ENCODE peak calls at places on chromosomes 16 and 17, in nine cellular contexts. One of them, this sample, is unnamed.

GRCh38 chr17:36608794-36609497 is 7.6 kb downstream of the MRM1 start:
- DNase-seq in right lobe of liver: no peak
- DNase-seq in uterus: peak
- DNase-seq in A549: no peak
- DNase-seq in H54: no peak
- DNase-seq in lower leg skin: no peak
- DNase-seq in HCT116: peak
- DNase-seq in upper lobe of left lung: no peak
- DNase-seq in heart left ventricle: peak
- DNase-seq in this sample: peak

GRCh38 chr16:84068783-84069464 is 26.3 kb upstream of the SLC38A8 start:
- DNase-seq in right lobe of liver: no peak
- DNase-seq in uterus: no peak
- DNase-seq in A549: no peak
- DNase-seq in H54: no peak
- DNase-seq in lower leg skin: no peak
- DNase-seq in HCT116: no peak
- DNase-seq in upper lobe of left lung: no peak
- DNase-seq in heart left ventricle: peak
- DNase-seq in this sample: no peak

GRCh38 chr16:78786635-78787034 is 687.2 kb downstream of the WWOX start:
- DNase-seq in right lobe of liver: no peak
- DNase-seq in uterus: no peak
- DNase-seq in A549: no peak
- DNase-seq in H54: no peak
- DNase-seq in lower leg skin: no peak
- DNase-seq in HCT116: no peak
- DNase-seq in upper lobe of left lung: no peak
- DNase-seq in heart left ventricle: no peak
- DNase-seq in this sample: no peak

GRCh38 chr17:82126479-82127314 is 28.7 kb upstream of the FASN start:
- DNase-seq in right lobe of liver: no peak
- DNase-seq in uterus: no peak
- DNase-seq in A549: no peak
- DNase-seq in H54: no peak
- DNase-seq in lower leg skin: no peak
- DNase-seq in HCT116: no peak
- DNase-seq in upper lobe of left lung: peak
- DNase-seq in heart left ventricle: no peak
- DNase-seq in this sample: no peak

GRCh38 chr16:85256190-85256739 is 144.0 kb upstream of the CIBAR2 start:
- DNase-seq in right lobe of liver: no peak
- DNase-seq in uterus: no peak
- DNase-seq in A549: no peak
- DNase-seq in H54: no peak
- DNase-seq in lower leg skin: no peak
- DNase-seq in HCT116: no peak
- DNase-seq in upper lobe of left lung: no peak
- DNase-seq in heart left ventricle: no peak
- DNase-seq in this sample: no peak

GRCh38 chr16:85470873-85471272 is 142.2 kb upstream of the GSE1 start:
- DNase-seq in right lobe of liver: no peak
- DNase-seq in uterus: no peak
- DNase-seq in A549: no peak
- DNase-seq in H54: no peak
- DNase-seq in lower leg skin: no peak
- DNase-seq in HCT116: no peak
- DNase-seq in upper lobe of left lung: no peak
- DNase-seq in heart left ventricle: no peak
- DNase-seq in this sample: no peak

GRCh38 chr16:1090620-1091587 is 5.1 kb downstream of the C1QTNF8 start:
- DNase-seq in right lobe of liver: no peak
- DNase-seq in uterus: no peak
- DNase-seq in A549: no peak
- DNase-seq in H54: no peak
- DNase-seq in lower leg skin: no peak
- DNase-seq in HCT116: no peak
- DNase-seq in upper lobe of left lung: peak
- DNase-seq in heart left ventricle: peak
- DNase-seq in this sample: peak

GRCh38 chr17:65039349-65039988 is 17.1 kb downstream of the GNA13 start:
- DNase-seq in right lobe of liver: no peak
- DNase-seq in uterus: no peak
- DNase-seq in A549: no peak
- DNase-seq in H54: no peak
- DNase-seq in lower leg skin: no peak
- DNase-seq in HCT116: no peak
- DNase-seq in upper lobe of left lung: no peak
- DNase-seq in heart left ventricle: no peak
- DNase-seq in this sample: no peak

DNA sequence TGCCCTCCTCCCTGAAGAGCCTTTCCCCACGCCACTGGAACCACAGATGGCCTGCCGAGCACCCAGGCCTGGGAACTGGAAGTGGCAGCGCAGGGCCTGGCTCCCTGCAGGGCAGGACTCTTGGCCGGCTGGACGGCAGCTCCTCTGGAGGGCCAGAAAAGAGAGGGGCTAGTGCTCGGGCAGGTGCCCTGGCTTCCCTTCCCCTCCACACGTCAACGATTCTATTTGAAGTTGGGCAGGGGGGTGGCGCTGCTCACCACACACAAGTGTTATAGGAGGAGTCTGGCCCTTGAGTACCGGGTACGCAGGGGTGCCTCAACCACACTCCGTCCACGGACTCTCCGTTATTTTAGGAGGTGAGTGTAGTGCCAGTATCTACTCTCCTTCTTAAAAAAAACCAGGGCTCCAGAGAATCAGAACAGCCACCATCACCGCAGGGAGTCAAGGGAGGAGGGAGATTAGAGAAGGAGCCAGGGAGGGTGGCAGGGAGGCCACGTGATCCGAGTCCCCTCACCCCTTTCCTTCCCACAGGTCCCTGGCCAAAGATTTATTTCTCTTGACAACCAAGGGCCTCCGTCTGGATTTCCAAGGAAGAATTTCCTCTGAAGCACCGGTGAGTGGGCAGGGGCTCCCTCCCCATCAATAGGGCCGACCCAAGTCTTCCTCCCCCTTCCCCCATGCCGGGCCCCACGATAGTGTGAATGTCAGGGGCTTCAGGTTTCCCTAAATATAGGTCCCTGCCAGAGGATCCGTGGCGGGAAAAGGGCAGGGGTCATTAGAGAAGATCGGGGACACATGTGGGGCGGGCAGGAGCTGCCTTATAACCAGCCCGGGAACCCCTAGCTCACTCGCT is 1.4 kb upstream of the ALDOA start:
- DNase-seq in right lobe of liver: peak
- DNase-seq in uterus: peak
- DNase-seq in A549: peak
- DNase-seq in H54: no peak
- DNase-seq in lower leg skin: peak
- DNase-seq in HCT116: no peak
- DNase-seq in upper lobe of left lung: peak
- DNase-seq in heart left ventricle: peak
- DNase-seq in this sample: peak
- TF ChIP-seq POLR2A in right lobe of liver: peak
- TF ChIP-seq POLR2A in uterus: peak
- TF ChIP-seq POLR2A in A549: no peak
- TF ChIP-seq POLR2A in H54: no peak
- TF ChIP-seq POLR2A in lower leg skin: no peak
- TF ChIP-seq POLR2A in HCT116: no peak
- TF ChIP-seq POLR2A in upper lobe of left lung: peak
- TF ChIP-seq POLR2A in heart left ventricle: no peak
- TF ChIP-seq POLR2A in this sample: peak

GRCh38 chr17:77959926-77960521 is 1.5 kb downstream of the TNRC6C start:
- DNase-seq in right lobe of liver: no peak
- DNase-seq in uterus: no peak
- DNase-seq in A549: no peak
- DNase-seq in H54: no peak
- DNase-seq in lower leg skin: no peak
- DNase-seq in HCT116: no peak
- DNase-seq in upper lobe of left lung: no peak
- DNase-seq in heart left ventricle: no peak
- DNase-seq in this sample: no peak

GRCh38 chr17:77957869-77958715 is at the start of gene TNRC6C:
- DNase-seq in right lobe of liver: peak
- DNase-seq in uterus: peak
- DNase-seq in A549: peak
- DNase-seq in H54: peak
- DNase-seq in lower leg skin: peak
- DNase-seq in HCT116: peak
- DNase-seq in upper lobe of left lung: peak
- DNase-seq in heart left ventricle: peak
- DNase-seq in this sample: peak

GRCh38 chr17:77958716-77959215 is 263 bp downstream of the TNRC6C start:
- DNase-seq in right lobe of liver: no peak
- DNase-seq in uterus: no peak
- DNase-seq in A549: peak
- DNase-seq in H54: no peak
- DNase-seq in lower leg skin: no peak
- DNase-seq in HCT116: no peak
- DNase-seq in upper lobe of left lung: no peak
- DNase-seq in heart left ventricle: no peak
- DNase-seq in this sample: no peak

GRCh38 chr17:77959216-77959925 is 868 bp downstream of the TNRC6C start:
- DNase-seq in right lobe of liver: no peak
- DNase-seq in uterus: no peak
- DNase-seq in A549: peak
- DNase-seq in H54: no peak
- DNase-seq in lower leg skin: peak
- DNase-seq in HCT116: no peak
- DNase-seq in upper lobe of left lung: peak
- DNase-seq in heart left ventricle: no peak
- DNase-seq in this sample: no peak

DNA sequence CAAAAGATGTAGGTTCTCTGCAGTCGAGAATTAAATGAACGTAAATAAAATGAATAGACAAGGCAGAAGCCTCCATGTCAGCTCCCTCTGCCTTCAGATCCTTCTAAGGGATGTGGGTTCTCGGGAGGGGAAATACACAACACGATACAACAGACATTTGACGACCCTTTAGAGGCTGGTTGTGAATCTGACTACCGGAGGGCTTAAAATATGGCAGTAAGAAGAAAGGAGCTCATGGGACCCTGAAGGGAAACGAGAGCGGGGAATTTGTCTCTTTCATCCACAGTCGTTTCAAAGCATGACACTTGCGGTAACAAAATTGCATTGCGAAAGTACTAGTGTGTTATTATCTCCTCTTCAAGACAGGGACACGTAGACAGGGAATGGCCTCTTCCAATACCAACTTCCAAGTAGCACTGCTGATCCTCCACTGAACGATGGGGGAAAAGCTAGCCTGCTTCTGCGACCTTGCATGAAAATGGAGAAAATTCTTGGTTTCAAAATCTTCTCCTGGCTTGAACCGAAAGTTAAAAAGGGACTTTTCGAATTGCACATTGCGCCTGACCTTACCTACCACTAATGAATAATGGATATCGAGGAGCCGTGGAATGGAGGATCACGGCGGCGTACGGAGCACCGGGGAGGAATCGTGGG is 1.2 kb upstream of the TNRC6C start:
- DNase-seq in right lobe of liver: no peak
- DNase-seq in uterus: no peak
- DNase-seq in A549: peak
- DNase-seq in H54: no peak
- DNase-seq in lower leg skin: no peak
- DNase-seq in HCT116: no peak
- DNase-seq in upper lobe of left lung: no peak
- DNase-seq in heart left ventricle: no peak
- DNase-seq in this sample: no peak
- TF ChIP-seq POLR2A in right lobe of liver: no peak
- TF ChIP-seq POLR2A in uterus: no peak
- TF ChIP-seq POLR2A in A549: no peak
- TF ChIP-seq POLR2A in H54: no peak
- TF ChIP-seq POLR2A in lower leg skin: no peak
- TF ChIP-seq POLR2A in HCT116: no peak
- TF ChIP-seq POLR2A in upper lobe of left lung: no peak
- TF ChIP-seq POLR2A in heart left ventricle: no peak
- TF ChIP-seq POLR2A in this sample: no peak

GRCh38 chr16:69108069-69108904 is 2.8 kb downstream of the HAS3 start:
- DNase-seq in right lobe of liver: no peak
- DNase-seq in uterus: no peak
- DNase-seq in A549: no peak
- DNase-seq in H54: peak
- DNase-seq in lower leg skin: no peak
- DNase-seq in HCT116: no peak
- DNase-seq in upper lobe of left lung: no peak
- DNase-seq in heart left ventricle: no peak
- DNase-seq in this sample: no peak

GRCh38 chr16:69107311-69107962 is 2.0 kb downstream of the HAS3 start:
- DNase-seq in right lobe of liver: peak
- DNase-seq in uterus: no peak
- DNase-seq in A549: no peak
- DNase-seq in H54: no peak
- DNase-seq in lower leg skin: no peak
- DNase-seq in HCT116: no peak
- DNase-seq in upper lobe of left lung: peak
- DNase-seq in heart left ventricle: peak
- DNase-seq in this sample: no peak

GRCh38 chr16:69106491-69107291 is 1.2 kb downstream of the HAS3 start:
- DNase-seq in right lobe of liver: peak
- DNase-seq in uterus: no peak
- DNase-seq in A549: peak
- DNase-seq in H54: no peak
- DNase-seq in lower leg skin: no peak
- DNase-seq in HCT116: no peak
- DNase-seq in upper lobe of left lung: peak
- DNase-seq in heart left ventricle: no peak
- DNase-seq in this sample: no peak

GRCh38 chr16:69108905-69109252 is 3.4 kb downstream of the HAS3 start:
- DNase-seq in right lobe of liver: no peak
- DNase-seq in uterus: no peak
- DNase-seq in A549: no peak
- DNase-seq in H54: no peak
- DNase-seq in lower leg skin: no peak
- DNase-seq in HCT116: no peak
- DNase-seq in upper lobe of left lung: no peak
- DNase-seq in heart left ventricle: no peak
- DNase-seq in this sample: no peak

DNA sequence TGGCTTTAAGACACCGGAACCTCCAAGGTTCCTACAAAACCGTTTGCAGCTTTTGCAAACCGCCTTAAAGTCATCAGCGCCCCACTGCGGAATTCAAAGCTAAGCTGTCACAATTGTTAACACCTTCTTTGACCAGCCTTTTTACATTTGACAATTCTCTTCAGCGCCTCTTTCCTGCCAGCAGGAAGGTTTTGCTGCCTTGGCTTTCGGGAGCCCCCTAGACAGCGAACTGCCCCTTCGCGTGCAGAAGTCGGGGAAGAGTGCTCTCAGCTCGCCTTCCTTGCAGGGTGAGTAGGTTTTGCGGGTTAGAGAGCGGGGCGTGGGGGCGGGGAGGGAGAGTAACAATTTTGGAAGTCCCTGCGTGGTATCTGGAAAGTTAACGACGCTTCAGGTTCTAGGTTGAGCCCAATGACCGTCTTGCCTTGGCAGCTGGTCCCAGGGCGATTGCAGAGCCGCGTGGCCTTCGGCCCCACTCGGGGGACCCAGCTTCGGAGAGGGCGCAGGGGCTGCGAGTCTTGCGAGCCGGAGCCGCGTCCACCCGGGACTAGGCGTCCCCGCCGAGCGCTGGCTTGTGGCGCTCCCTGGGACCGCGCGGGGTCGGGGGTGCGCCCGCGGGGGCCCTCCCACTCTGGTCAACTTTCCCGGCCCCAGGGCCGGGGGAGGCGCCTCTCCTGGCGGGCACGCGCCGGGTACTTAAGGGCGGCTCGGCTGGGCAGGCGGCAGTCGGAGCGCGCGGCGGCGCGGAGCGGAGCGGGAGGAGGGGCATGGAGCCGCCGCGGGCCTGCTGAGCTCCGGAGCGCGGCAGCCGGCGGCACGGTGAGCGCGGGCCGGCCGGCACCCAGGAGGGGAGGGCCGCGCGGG is at the start of gene HAS3:
- DNase-seq in right lobe of liver: peak
- DNase-seq in uterus: no peak
- DNase-seq in A549: peak
- DNase-seq in H54: peak
- DNase-seq in lower leg skin: no peak
- DNase-seq in HCT116: peak
- DNase-seq in upper lobe of left lung: peak
- DNase-seq in heart left ventricle: no peak
- DNase-seq in this sample: no peak
- TF ChIP-seq POLR2A in right lobe of liver: peak
- TF ChIP-seq POLR2A in uterus: peak
- TF ChIP-seq POLR2A in A549: peak
- TF ChIP-seq POLR2A in H54: peak
- TF ChIP-seq POLR2A in lower leg skin: no peak
- TF ChIP-seq POLR2A in HCT116: no peak
- TF ChIP-seq POLR2A in upper lobe of left lung: no peak
- TF ChIP-seq POLR2A in heart left ventricle: no peak
- TF ChIP-seq POLR2A in this sample: peak

DNA sequence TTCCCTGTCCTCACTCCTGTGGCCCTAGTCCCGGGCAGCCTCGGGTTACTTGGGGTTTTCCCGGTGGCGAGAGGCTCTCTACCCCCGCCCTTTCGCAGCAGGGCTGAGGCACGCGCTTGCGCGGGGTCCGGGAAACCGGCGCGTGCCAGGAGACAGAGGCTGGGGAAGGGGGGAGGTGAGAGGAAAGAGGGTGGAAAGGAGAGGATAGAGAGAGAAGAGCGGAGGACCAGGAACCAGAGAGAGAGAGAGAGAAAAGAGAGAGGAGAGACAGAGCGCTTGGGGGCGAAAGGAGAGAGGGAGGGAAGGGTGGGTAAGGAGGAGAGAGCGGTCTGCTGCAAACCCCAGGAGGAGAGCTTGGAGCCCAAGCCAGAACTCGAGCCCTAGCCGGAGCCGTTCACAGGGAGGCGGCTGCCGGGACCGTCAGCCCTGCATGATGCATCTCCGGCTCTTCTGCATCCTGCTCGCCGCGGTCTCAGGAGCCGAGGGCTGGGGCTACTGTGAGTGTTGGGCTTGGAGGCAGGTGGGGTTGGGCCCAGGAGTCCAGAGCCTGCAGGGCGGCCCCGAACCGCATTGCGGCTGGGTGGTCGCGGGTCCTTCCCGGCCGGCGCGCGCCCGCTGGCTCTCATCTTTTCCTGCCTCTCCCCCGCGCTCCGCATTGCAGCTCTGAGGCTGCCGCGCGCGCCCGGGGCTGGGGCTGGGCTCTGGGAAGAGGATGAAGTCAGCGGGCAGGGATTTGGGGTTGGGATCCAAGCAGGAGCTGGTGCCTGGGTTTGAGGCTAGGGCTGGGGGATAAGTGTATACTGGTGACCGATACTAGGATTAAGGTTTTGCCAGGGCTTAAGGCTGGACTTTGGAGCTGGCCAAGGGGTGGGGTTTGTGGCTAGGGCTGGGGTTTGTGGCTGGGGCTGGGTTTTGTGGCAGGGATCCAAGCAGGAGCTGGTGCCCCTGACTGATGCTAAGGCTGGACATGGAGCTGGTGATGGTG is at the start of gene CNTNAP1:
- DNase-seq in right lobe of liver: no peak
- DNase-seq in uterus: peak
- DNase-seq in A549: peak
- DNase-seq in H54: peak
- DNase-seq in lower leg skin: peak
- DNase-seq in HCT116: no peak
- DNase-seq in upper lobe of left lung: peak
- DNase-seq in heart left ventricle: peak
- DNase-seq in this sample: no peak
- TF ChIP-seq POLR2A in right lobe of liver: no peak
- TF ChIP-seq POLR2A in uterus: no peak
- TF ChIP-seq POLR2A in A549: no peak
- TF ChIP-seq POLR2A in H54: peak
- TF ChIP-seq POLR2A in lower leg skin: no peak
- TF ChIP-seq POLR2A in HCT116: no peak
- TF ChIP-seq POLR2A in upper lobe of left lung: no peak
- TF ChIP-seq POLR2A in heart left ventricle: no peak
- TF ChIP-seq POLR2A in this sample: no peak